ENCODE peak calls at places on chromosomes 5 and 9, in eight cellular contexts. One of them, this sample, is unnamed.
A peak's percentile ranks its signal among the peaks of the same experiment; 100 is the strongest.

GRCh38 chr9:125867752-125868400 is 120.7 kb downstream of the PBX3 start:
- DNase-seq in transverse colon: no peak
- DNase-seq in omental fat pad: no peak
- DNase-seq in stimulated activated CD8-positive, alpha-beta memory T cell treated with anti-CD3 and anti-CD28 coated beads, Interleukin-4, amount 100 ng/mL, for 1 hour: no peak
- DNase-seq in HS-5: no peak
- DNase-seq in AG09319: no peak
- DNase-seq in tibial nerve: no peak
- DNase-seq in HuH-7: no peak
- DNase-seq in this sample: no peak

GRCh38 chr5:179533024-179533423 is 17.3 kb upstream of the RUFY1 start:
- DNase-seq in transverse colon: no peak
- DNase-seq in omental fat pad: no peak
- DNase-seq in stimulated activated CD8-positive, alpha-beta memory T cell treated with anti-CD3 and anti-CD28 coated beads, Interleukin-4, amount 100 ng/mL, for 1 hour: no peak
- DNase-seq in HS-5: no peak
- DNase-seq in AG09319: no peak
- DNase-seq in tibial nerve: no peak
- DNase-seq in HuH-7: no peak
- DNase-seq in this sample: no peak

GRCh38 chr5:141841376-141841775 is 36.8 kb downstream of the PCDH1 start:
- DNase-seq in transverse colon: peak; percentile 90
- DNase-seq in omental fat pad: no peak
- DNase-seq in stimulated activated CD8-positive, alpha-beta memory T cell treated with anti-CD3 and anti-CD28 coated beads, Interleukin-4, amount 100 ng/mL, for 1 hour: no peak
- DNase-seq in HS-5: no peak
- DNase-seq in AG09319: no peak
- DNase-seq in tibial nerve: no peak
- DNase-seq in HuH-7: no peak
- DNase-seq in this sample: no peak

GRCh38 chr5:151406322-151406947 is 41.0 kb upstream of the SLC36A1 start:
- DNase-seq in transverse colon: no peak
- DNase-seq in omental fat pad: no peak
- DNase-seq in stimulated activated CD8-positive, alpha-beta memory T cell treated with anti-CD3 and anti-CD28 coated beads, Interleukin-4, amount 100 ng/mL, for 1 hour: no peak
- DNase-seq in HS-5: no peak
- DNase-seq in AG09319: no peak
- DNase-seq in tibial nerve: no peak
- DNase-seq in HuH-7: peak; percentile 39
- DNase-seq in this sample: no peak

GRCh38 chr5:132102944-132103343 is 29.4 kb downstream of the CSF2 start:
- DNase-seq in transverse colon: no peak
- DNase-seq in omental fat pad: no peak
- DNase-seq in stimulated activated CD8-positive, alpha-beta memory T cell treated with anti-CD3 and anti-CD28 coated beads, Interleukin-4, amount 100 ng/mL, for 1 hour: no peak
- DNase-seq in HS-5: no peak
- DNase-seq in AG09319: no peak
- DNase-seq in tibial nerve: no peak
- DNase-seq in HuH-7: no peak
- DNase-seq in this sample: no peak

GRCh38 chr9:130477564-130477963 is 32.8 kb downstream of the ASS1 start:
- DNase-seq in transverse colon: no peak
- DNase-seq in omental fat pad: no peak
- DNase-seq in stimulated activated CD8-positive, alpha-beta memory T cell treated with anti-CD3 and anti-CD28 coated beads, Interleukin-4, amount 100 ng/mL, for 1 hour: no peak
- DNase-seq in HS-5: no peak
- DNase-seq in AG09319: no peak
- DNase-seq in tibial nerve: no peak
- DNase-seq in HuH-7: no peak
- DNase-seq in this sample: no peak

GRCh38 chr5:132427285-132428146 is 58.0 kb downstream of the SLC22A5 start:
- DNase-seq in transverse colon: peak; percentile 80
- DNase-seq in omental fat pad: no peak
- DNase-seq in stimulated activated CD8-positive, alpha-beta memory T cell treated with anti-CD3 and anti-CD28 coated beads, Interleukin-4, amount 100 ng/mL, for 1 hour: no peak
- DNase-seq in HS-5: no peak
- DNase-seq in AG09319: no peak
- DNase-seq in tibial nerve: no peak
- DNase-seq in HuH-7: no peak
- DNase-seq in this sample: peak; percentile 81

GRCh38 chr5:53419247-53419646 is 61.2 kb upstream of the FST start:
- DNase-seq in transverse colon: no peak
- DNase-seq in omental fat pad: no peak
- DNase-seq in stimulated activated CD8-positive, alpha-beta memory T cell treated with anti-CD3 and anti-CD28 coated beads, Interleukin-4, amount 100 ng/mL, for 1 hour: no peak
- DNase-seq in HS-5: peak; percentile 89
- DNase-seq in AG09319: peak; percentile 70
- DNase-seq in tibial nerve: no peak
- DNase-seq in HuH-7: no peak
- DNase-seq in this sample: no peak

This sample was measured in islet precursor cell.